ENCODE peak calls at places on chromosome 4, in nine cellular contexts. F, N, P, R, K, T, J, U and Z are unnamed samples.

GRCh38 chr4:82667761-82668505 is 106.1 kb upstream of the TMEM150C start:
- DNase-seq in F (peak; percentile 18), N (no peak), P (no peak), R (no peak), K (no peak), T (no peak), J (peak; percentile 14), U (no peak), Z (no peak)

GRCh38 chr4:71123951-71124350 is 130.5 kb downstream of the DCK start:
- DNase-seq in F (no peak), N (no peak), P (no peak), R (no peak), K (no peak), T (no peak), J (no peak), U (no peak), Z (no peak)

GRCh38 chr4:73864973-73865372 is 4.2 kb upstream of the CXCL1 start:
- DNase-seq in F (no peak), N (no peak), P (no peak), R (no peak), K (no peak), T (no peak), J (no peak), U (no peak), Z (no peak)

GRCh38 chr4:33780952-33781655 is 2463.2 kb downstream of the ARAP2 start:
- DNase-seq in F (no peak), N (no peak), P (no peak), R (no peak), K (no peak), T (peak; percentile 79), J (no peak), U (no peak), Z (no peak)

GRCh38 chr4:25637581-25638220 is 17.9 kb upstream of the SLC34A2 start:
- DNase-seq in F (no peak), N (no peak), P (no peak), R (no peak), K (no peak), T (no peak), J (no peak), U (peak; percentile 41), Z (no peak)

GRCh38 chr4:78561677-78562076 is 10.1 kb downstream of the ANXA3 start:
- DNase-seq in F (peak; percentile 71), N (no peak), P (no peak), R (no peak), K (peak; percentile 42), T (no peak), J (no peak), U (no peak), Z (no peak)

GRCh38 chr4:3436798-3437581 is 4.8 kb upstream of the HGFAC start:
- DNase-seq in F (no peak), N (no peak), P (peak; percentile 59), R (no peak), K (no peak), T (peak; percentile 71), J (no peak), U (peak; percentile 75), Z (no peak)

GRCh38 chr4:153466637-153467153 is 535 bp downstream of the TMEM131L start:
- DNase-seq in F (no peak), N (no peak), P (peak; percentile 46), R (no peak), K (no peak), T (no peak), J (no peak), U (no peak), Z (no peak)

GRCh38 chr4:153789741-153790651 is 1.1 kb upstream of the SFRP2 start:
- DNase-seq in F (no peak), N (peak; percentile 42), P (no peak), R (peak; percentile 94), K (peak; percentile 97), T (no peak), J (peak; percentile 75), U (no peak), Z (no peak)